ENCODE peak calls at places on chromosomes 13 and 19, in five cellular contexts. One of them, this sample, is unnamed.

GRCh38 chr19:35157431-35157830 is 2.9 kb downstream of the FXYD5 start:
- DNase-seq in upper lobe of right lung: no peak
- DNase-seq in sigmoid colon: no peak
- DNase-seq in K562: no peak
- DNase-seq in heart left ventricle: no peak
- DNase-seq in this sample: no peak

GRCh38 chr19:17747205-17748098 is 3.8 kb upstream of the FCHO1 start:
- DNase-seq in upper lobe of right lung: peak; percentile 95
- DNase-seq in sigmoid colon: peak; percentile 95
- DNase-seq in K562: peak; percentile 99
- DNase-seq in heart left ventricle: peak; percentile 94
- DNase-seq in this sample: peak; percentile 99

GRCh38 chr13:108734676-108735075 is 105.3 kb downstream of the MYO16 start:
- DNase-seq in upper lobe of right lung: no peak
- DNase-seq in sigmoid colon: no peak
- DNase-seq in K562: peak; percentile 9
- DNase-seq in heart left ventricle: no peak
- DNase-seq in this sample: no peak

GRCh38 chr13:112894673-112895481 is 74.1 kb upstream of the MCF2L start:
- DNase-seq in upper lobe of right lung: no peak
- DNase-seq in sigmoid colon: no peak
- DNase-seq in K562: no peak
- DNase-seq in heart left ventricle: no peak
- DNase-seq in this sample: no peak

GRCh38 chr13:76683854-76684253 is 202.4 kb downstream of the KCTD12 start:
- DNase-seq in upper lobe of right lung: no peak
- DNase-seq in sigmoid colon: no peak
- DNase-seq in K562: no peak
- DNase-seq in heart left ventricle: no peak
- DNase-seq in this sample: no peak

GRCh38 chr13:74450976-74451375 is 316.8 kb upstream of the KLF12 start:
- DNase-seq in upper lobe of right lung: no peak
- DNase-seq in sigmoid colon: no peak
- DNase-seq in K562: no peak
- DNase-seq in heart left ventricle: no peak
- DNase-seq in this sample: no peak

GRCh38 chr19:18173572-18174294 is at the start of gene IFI30:
- DNase-seq in upper lobe of right lung: peak; percentile 95
- DNase-seq in sigmoid colon: peak; percentile 90
- DNase-seq in K562: peak; percentile 90
- DNase-seq in heart left ventricle: peak; percentile 85
- DNase-seq in this sample: peak; percentile 90

GRCh38 chr13:25415196-25415595 is 43.4 kb downstream of the ATP8A2 start:
- DNase-seq in upper lobe of right lung: no peak
- DNase-seq in sigmoid colon: no peak
- DNase-seq in K562: no peak
- DNase-seq in heart left ventricle: no peak
- DNase-seq in this sample: no peak

GRCh38 chr19:23787106-23787505 is 28.4 kb upstream of the ZNF681 start:
- DNase-seq in upper lobe of right lung: no peak
- DNase-seq in sigmoid colon: no peak
- DNase-seq in K562: no peak
- DNase-seq in heart left ventricle: no peak
- DNase-seq in this sample: no peak

GRCh38 chr19:47097396-47098217 is 16.0 kb downstream of the ZC3H4 start:
- DNase-seq in upper lobe of right lung: no peak
- DNase-seq in sigmoid colon: no peak
- DNase-seq in K562: no peak
- DNase-seq in heart left ventricle: peak; percentile 63
- DNase-seq in this sample: no peak

GRCh38 chr13:98478134-98479129 is 98.5 kb downstream of the STK24 start:
- DNase-seq in upper lobe of right lung: no peak
- DNase-seq in sigmoid colon: no peak
- DNase-seq in K562: peak; percentile 64
- DNase-seq in heart left ventricle: no peak
- DNase-seq in this sample: peak; percentile 6

GRCh38 chr13:84962849-84963248 is 836.4 kb downstream of the SLITRK6 start:
- DNase-seq in upper lobe of right lung: no peak
- DNase-seq in sigmoid colon: no peak
- DNase-seq in K562: no peak
- DNase-seq in heart left ventricle: no peak
- DNase-seq in this sample: no peak

GRCh38 chr13:32165791-32166190 is 134.2 kb downstream of the FRY start:
- DNase-seq in upper lobe of right lung: no peak
- DNase-seq in sigmoid colon: peak; percentile 68
- DNase-seq in K562: no peak
- DNase-seq in heart left ventricle: peak; percentile 79
- DNase-seq in this sample: no peak

GRCh38 chr13:30212256-30212655 is 95.1 kb downstream of the KATNAL1 start:
- DNase-seq in upper lobe of right lung: no peak
- DNase-seq in sigmoid colon: no peak
- DNase-seq in K562: no peak
- DNase-seq in heart left ventricle: no peak
- DNase-seq in this sample: no peak

GRCh38 chr19:7917292-7918061 is 2.7 kb upstream of the SNAPC2 start:
- DNase-seq in upper lobe of right lung: peak; percentile 80
- DNase-seq in sigmoid colon: no peak
- DNase-seq in K562: no peak
- DNase-seq in heart left ventricle: peak; percentile 63
- DNase-seq in this sample: peak; percentile 44

GRCh38 chr13:42794572-42795275 is 13.3 kb downstream of the FAM216B start:
- DNase-seq in upper lobe of right lung: no peak
- DNase-seq in sigmoid colon: no peak
- DNase-seq in K562: no peak
- DNase-seq in heart left ventricle: no peak
- DNase-seq in this sample: no peak

GRCh38 chr19:3950871-3951861 is 18.3 kb downstream of the NMRK2 start:
- DNase-seq in upper lobe of right lung: no peak
- DNase-seq in sigmoid colon: peak; percentile 84
- DNase-seq in K562: peak; percentile 87
- DNase-seq in heart left ventricle: peak; percentile 88
- DNase-seq in this sample: no peak

GRCh38 chr19:57623091-57623490 is 9.0 kb downstream of the ZNF134 start:
- DNase-seq in upper lobe of right lung: no peak
- DNase-seq in sigmoid colon: no peak
- DNase-seq in K562: no peak
- DNase-seq in heart left ventricle: no peak
- DNase-seq in this sample: no peak
- H3K9me3 ChIP-seq in upper lobe of right lung: peaks cover 96% of the 10 kb centered on the region
- H3K9me3 ChIP-seq in sigmoid colon: peaks cover 72% of the 10 kb centered on the region
- H3K9me3 ChIP-seq in K562: peaks cover 35% of the 10 kb centered on the region
- H3K9me3 ChIP-seq in heart left ventricle: peaks cover 97% of the 10 kb centered on the region
- H3K9me3 ChIP-seq in this sample: peaks cover 33% of the 10 kb centered on the region

DNA sequence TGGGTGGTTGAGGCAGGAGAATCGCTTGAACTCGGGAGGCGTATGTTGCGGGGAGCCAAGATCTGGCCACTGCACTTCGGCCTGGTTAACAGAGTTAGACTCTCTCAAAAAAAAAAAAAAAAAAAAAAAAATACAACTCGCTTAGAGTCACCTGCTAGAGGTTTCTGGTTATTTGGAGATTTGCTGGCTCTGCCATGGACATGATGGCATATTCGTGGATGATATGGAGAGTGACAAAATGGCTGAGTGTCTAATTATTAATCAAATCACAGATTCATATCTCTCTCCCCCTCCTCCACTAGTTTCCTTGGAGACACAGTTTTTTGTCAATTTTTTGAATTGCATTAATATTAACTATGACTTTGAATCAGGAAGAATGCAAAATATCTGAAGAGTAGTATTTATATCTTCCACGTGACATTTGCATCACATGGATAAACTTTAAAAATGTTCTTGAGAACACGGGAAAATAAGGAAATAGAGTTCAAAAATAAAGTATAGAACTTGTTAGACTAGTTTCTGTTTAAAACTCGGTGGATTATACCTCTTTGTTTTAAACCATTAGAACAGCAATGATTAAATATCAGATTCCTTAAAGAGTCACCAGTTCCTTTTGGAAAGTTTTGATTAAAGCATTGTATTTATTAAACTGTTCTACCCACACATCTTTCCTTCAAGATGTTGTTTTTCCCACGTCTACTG is 47.9 kb downstream of the KLF5 start:
- DNase-seq in upper lobe of right lung: no peak
- DNase-seq in sigmoid colon: no peak
- DNase-seq in K562: no peak
- DNase-seq in heart left ventricle: no peak
- DNase-seq in this sample: no peak
- H3K4me3 ChIP-seq in upper lobe of right lung: no peak overlapping the region
- H3K4me3 ChIP-seq in sigmoid colon: no peak overlapping the region
- H3K4me3 ChIP-seq in K562: no peak overlapping the region
- H3K4me3 ChIP-seq in heart left ventricle: no peak overlapping the region
- H3K4me3 ChIP-seq in this sample: no peak overlapping the region

GRCh38 chr19:27709496-27709895 is 1503.5 kb downstream of the UQCRFS1 start:
- DNase-seq in upper lobe of right lung: no peak
- DNase-seq in sigmoid colon: no peak
- DNase-seq in K562: no peak
- DNase-seq in heart left ventricle: no peak
- DNase-seq in this sample: no peak
- H3K9me3 ChIP-seq in upper lobe of right lung: peaks cover 4% of the 10 kb centered on the region
- H3K9me3 ChIP-seq in sigmoid colon: no peaks in the 10 kb centered on the region
- H3K9me3 ChIP-seq in K562: no peaks in the 10 kb centered on the region
- H3K9me3 ChIP-seq in heart left ventricle: peaks cover 9% of the 10 kb centered on the region
- H3K9me3 ChIP-seq in this sample: peaks cover 6% of the 10 kb centered on the region

DNA sequence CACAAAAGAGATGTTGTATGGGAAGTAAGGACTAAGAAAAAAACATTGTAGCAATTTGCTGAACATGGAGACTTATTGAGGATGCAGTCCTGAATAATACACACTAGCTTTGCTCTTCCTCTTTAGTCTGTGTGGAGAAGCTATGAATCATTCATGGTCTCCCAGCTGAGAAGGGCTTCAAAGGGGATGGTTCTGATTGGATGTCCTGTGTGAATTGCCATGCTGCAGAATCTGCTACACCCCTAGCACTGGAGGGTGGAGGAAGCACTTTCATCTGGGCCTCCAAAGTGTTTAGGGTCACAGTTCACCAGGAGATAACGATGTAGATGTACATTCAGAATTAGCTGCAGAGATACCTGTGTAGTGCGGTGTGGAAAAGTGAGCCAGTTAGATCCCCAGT is 321.1 kb upstream of the EDNRB start:
- DNase-seq in upper lobe of right lung: no peak
- DNase-seq in sigmoid colon: no peak
- DNase-seq in K562: no peak
- DNase-seq in heart left ventricle: no peak
- DNase-seq in this sample: no peak
- H3K4me3 ChIP-seq in upper lobe of right lung: no peak overlapping the region
- H3K4me3 ChIP-seq in sigmoid colon: no peak overlapping the region
- H3K4me3 ChIP-seq in K562: no peak overlapping the region
- H3K4me3 ChIP-seq in heart left ventricle: no peak overlapping the region
- H3K4me3 ChIP-seq in this sample: no peak overlapping the region

DNA sequence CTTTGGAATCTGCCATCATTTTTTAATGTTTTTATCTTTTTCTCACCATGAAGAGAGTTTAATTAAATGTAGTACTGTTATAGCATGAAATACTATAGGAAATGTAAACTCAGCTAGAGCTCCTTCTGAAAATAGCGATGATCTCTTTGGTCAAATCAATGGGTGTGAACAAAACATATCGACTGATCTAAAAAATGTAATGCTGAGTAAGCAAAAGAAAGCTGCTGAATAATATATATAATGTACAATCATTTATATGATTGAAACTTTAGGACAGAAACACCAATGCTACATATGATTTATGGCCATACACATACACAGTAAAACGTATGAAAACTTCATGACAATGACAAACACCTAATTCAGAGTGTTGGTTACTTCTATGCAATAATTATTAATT is 150.8 kb upstream of the TUBA3C start:
- DNase-seq in upper lobe of right lung: no peak
- DNase-seq in sigmoid colon: no peak
- DNase-seq in K562: no peak
- DNase-seq in heart left ventricle: no peak
- DNase-seq in this sample: no peak
- H3K9me3 ChIP-seq in upper lobe of right lung: no peaks in the 10 kb centered on the region
- H3K9me3 ChIP-seq in sigmoid colon: no peaks in the 10 kb centered on the region
- H3K9me3 ChIP-seq in K562: no peaks in the 10 kb centered on the region
- H3K9me3 ChIP-seq in heart left ventricle: no peaks in the 10 kb centered on the region
- H3K9me3 ChIP-seq in this sample: no peaks in the 10 kb centered on the region

GRCh38 chr19:55652311-55653078 is 2.3 kb upstream of the U2AF2 start:
- DNase-seq in upper lobe of right lung: no peak
- DNase-seq in sigmoid colon: no peak
- DNase-seq in K562: no peak
- DNase-seq in heart left ventricle: peak; percentile 57
- DNase-seq in this sample: no peak
- H3K4me3 ChIP-seq in upper lobe of right lung: no peak overlapping the region
- H3K4me3 ChIP-seq in sigmoid colon: no peak overlapping the region
- H3K4me3 ChIP-seq in K562: no peak overlapping the region
- H3K4me3 ChIP-seq in heart left ventricle: no peak overlapping the region
- H3K4me3 ChIP-seq in this sample: no peak overlapping the region

GRCh38 chr19:28691683-28692082 is 521.3 kb downstream of the UQCRFS1 start:
- DNase-seq in upper lobe of right lung: no peak
- DNase-seq in sigmoid colon: no peak
- DNase-seq in K562: no peak
- DNase-seq in heart left ventricle: no peak
- DNase-seq in this sample: no peak

GRCh38 chr19:28685802-28686201 is 527.1 kb downstream of the UQCRFS1 start:
- DNase-seq in upper lobe of right lung: no peak
- DNase-seq in sigmoid colon: no peak
- DNase-seq in K562: peak; percentile 21
- DNase-seq in heart left ventricle: no peak
- DNase-seq in this sample: no peak

GRCh38 chr19:28687296-28687695 is 525.7 kb downstream of the UQCRFS1 start:
- DNase-seq in upper lobe of right lung: no peak
- DNase-seq in sigmoid colon: no peak
- DNase-seq in K562: no peak
- DNase-seq in heart left ventricle: no peak
- DNase-seq in this sample: no peak

DNA sequence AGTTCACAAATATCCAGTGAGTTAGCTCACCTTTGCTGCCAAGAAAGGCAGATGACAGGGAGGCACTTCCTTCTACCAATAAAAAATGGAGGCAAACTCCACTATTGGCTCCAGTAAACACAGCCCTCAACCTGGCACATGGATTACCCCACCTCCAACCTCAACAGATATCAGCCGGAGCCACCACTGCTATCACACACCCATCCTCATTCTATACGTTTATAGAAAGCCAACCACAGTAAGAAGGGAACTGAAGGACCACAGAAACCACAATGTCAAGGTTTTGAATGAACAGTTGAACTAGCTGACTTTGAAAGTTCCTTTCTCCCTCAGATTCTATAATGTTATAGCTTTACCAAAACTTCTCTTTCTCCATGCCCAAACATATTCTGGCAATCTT is 526.2 kb downstream of the UQCRFS1 start:
- DNase-seq in upper lobe of right lung: no peak
- DNase-seq in sigmoid colon: no peak
- DNase-seq in K562: peak; percentile 14
- DNase-seq in heart left ventricle: no peak
- DNase-seq in this sample: no peak
- H3K9me3 ChIP-seq in upper lobe of right lung: no peaks in the 10 kb centered on the region
- H3K9me3 ChIP-seq in sigmoid colon: no peaks in the 10 kb centered on the region
- H3K9me3 ChIP-seq in K562: no peaks in the 10 kb centered on the region
- H3K9me3 ChIP-seq in heart left ventricle: no peaks in the 10 kb centered on the region
- H3K9me3 ChIP-seq in this sample: no peaks in the 10 kb centered on the region